ENCODE peak calls at places on chromosomes 6 and 20, in five cellular contexts. One of them, this sample, is unnamed.

GRCh38 chr6:47734826-47735481 is 36.6 kb downstream of the ADGRF4 start:
- DNase-seq in stimulated activated effector memory CD8-positive, alpha-beta T cell treated with anti-CD3 and anti-CD28 coated beads, Interleukin-12 subunit alpha, Interleukin-12 subunit beta, amount 100 ng/mL, for 72 hours: no peak
- DNase-seq in brain microvascular endothelial cell: no peak
- DNase-seq in activated T-cell treated with anti-CD3 and anti-CD28 coated beads, Interleukin-2, amount 50 U/mL, for 72 hours: no peak
- DNase-seq in anterior cingulate cortex: no peak
- DNase-seq in this sample: no peak

GRCh38 chr6:137341721-137342195 is 122.6 kb upstream of the IFNGR1 start:
- DNase-seq in stimulated activated effector memory CD8-positive, alpha-beta T cell treated with anti-CD3 and anti-CD28 coated beads, Interleukin-12 subunit alpha, Interleukin-12 subunit beta, amount 100 ng/mL, for 72 hours: peak
- DNase-seq in brain microvascular endothelial cell: no peak
- DNase-seq in activated T-cell treated with anti-CD3 and anti-CD28 coated beads, Interleukin-2, amount 50 U/mL, for 72 hours: peak
- DNase-seq in anterior cingulate cortex: peak
- DNase-seq in this sample: no peak

GRCh38 chr20:48205281-48205782 is 420.1 kb upstream of the SULF2 start:
- DNase-seq in stimulated activated effector memory CD8-positive, alpha-beta T cell treated with anti-CD3 and anti-CD28 coated beads, Interleukin-12 subunit alpha, Interleukin-12 subunit beta, amount 100 ng/mL, for 72 hours: no peak
- DNase-seq in brain microvascular endothelial cell: no peak
- DNase-seq in activated T-cell treated with anti-CD3 and anti-CD28 coated beads, Interleukin-2, amount 50 U/mL, for 72 hours: no peak
- DNase-seq in anterior cingulate cortex: no peak
- DNase-seq in this sample: no peak

GRCh38 chr6:15491986-15492269 is 170.9 kb downstream of the DTNBP1 start:
- DNase-seq in stimulated activated effector memory CD8-positive, alpha-beta T cell treated with anti-CD3 and anti-CD28 coated beads, Interleukin-12 subunit alpha, Interleukin-12 subunit beta, amount 100 ng/mL, for 72 hours: no peak
- DNase-seq in brain microvascular endothelial cell: no peak
- DNase-seq in activated T-cell treated with anti-CD3 and anti-CD28 coated beads, Interleukin-2, amount 50 U/mL, for 72 hours: no peak
- DNase-seq in anterior cingulate cortex: no peak
- DNase-seq in this sample: no peak

GRCh38 chr6:35302604-35303218 is 5.1 kb downstream of the DEF6 start:
- DNase-seq in stimulated activated effector memory CD8-positive, alpha-beta T cell treated with anti-CD3 and anti-CD28 coated beads, Interleukin-12 subunit alpha, Interleukin-12 subunit beta, amount 100 ng/mL, for 72 hours: peak
- DNase-seq in brain microvascular endothelial cell: no peak
- DNase-seq in activated T-cell treated with anti-CD3 and anti-CD28 coated beads, Interleukin-2, amount 50 U/mL, for 72 hours: peak
- DNase-seq in anterior cingulate cortex: no peak
- DNase-seq in this sample: peak

GRCh38 chr6:87139236-87139635 is 16.1 kb upstream of the ZNF292 start:
- DNase-seq in stimulated activated effector memory CD8-positive, alpha-beta T cell treated with anti-CD3 and anti-CD28 coated beads, Interleukin-12 subunit alpha, Interleukin-12 subunit beta, amount 100 ng/mL, for 72 hours: peak
- DNase-seq in brain microvascular endothelial cell: peak
- DNase-seq in activated T-cell treated with anti-CD3 and anti-CD28 coated beads, Interleukin-2, amount 50 U/mL, for 72 hours: peak
- DNase-seq in anterior cingulate cortex: peak
- DNase-seq in this sample: peak

GRCh38 chr20:34715384-34715783 is 11.2 kb downstream of the TP53INP2 start:
- DNase-seq in stimulated activated effector memory CD8-positive, alpha-beta T cell treated with anti-CD3 and anti-CD28 coated beads, Interleukin-12 subunit alpha, Interleukin-12 subunit beta, amount 100 ng/mL, for 72 hours: no peak
- DNase-seq in brain microvascular endothelial cell: no peak
- DNase-seq in activated T-cell treated with anti-CD3 and anti-CD28 coated beads, Interleukin-2, amount 50 U/mL, for 72 hours: no peak
- DNase-seq in anterior cingulate cortex: no peak
- DNase-seq in this sample: no peak

GRCh38 chr20:39117486-39117885 is 155.3 kb downstream of the DHX35 start:
- DNase-seq in stimulated activated effector memory CD8-positive, alpha-beta T cell treated with anti-CD3 and anti-CD28 coated beads, Interleukin-12 subunit alpha, Interleukin-12 subunit beta, amount 100 ng/mL, for 72 hours: no peak
- DNase-seq in brain microvascular endothelial cell: peak
- DNase-seq in activated T-cell treated with anti-CD3 and anti-CD28 coated beads, Interleukin-2, amount 50 U/mL, for 72 hours: no peak
- DNase-seq in anterior cingulate cortex: no peak
- DNase-seq in this sample: no peak

GRCh38 chr20:31593221-31594001 is 11.7 kb upstream of the ID1 start:
- DNase-seq in stimulated activated effector memory CD8-positive, alpha-beta T cell treated with anti-CD3 and anti-CD28 coated beads, Interleukin-12 subunit alpha, Interleukin-12 subunit beta, amount 100 ng/mL, for 72 hours: no peak
- DNase-seq in brain microvascular endothelial cell: no peak
- DNase-seq in activated T-cell treated with anti-CD3 and anti-CD28 coated beads, Interleukin-2, amount 50 U/mL, for 72 hours: peak
- DNase-seq in anterior cingulate cortex: no peak
- DNase-seq in this sample: peak

GRCh38 chr6:161301338-161301737 is 27.5 kb upstream of the AGPAT4 start:
- DNase-seq in stimulated activated effector memory CD8-positive, alpha-beta T cell treated with anti-CD3 and anti-CD28 coated beads, Interleukin-12 subunit alpha, Interleukin-12 subunit beta, amount 100 ng/mL, for 72 hours: no peak
- DNase-seq in brain microvascular endothelial cell: peak
- DNase-seq in activated T-cell treated with anti-CD3 and anti-CD28 coated beads, Interleukin-2, amount 50 U/mL, for 72 hours: no peak
- DNase-seq in anterior cingulate cortex: no peak
- DNase-seq in this sample: peak

GRCh38 chr6:132780770-132781371 is 17.6 kb downstream of the SLC18B1 start:
- DNase-seq in stimulated activated effector memory CD8-positive, alpha-beta T cell treated with anti-CD3 and anti-CD28 coated beads, Interleukin-12 subunit alpha, Interleukin-12 subunit beta, amount 100 ng/mL, for 72 hours: no peak
- DNase-seq in brain microvascular endothelial cell: no peak
- DNase-seq in activated T-cell treated with anti-CD3 and anti-CD28 coated beads, Interleukin-2, amount 50 U/mL, for 72 hours: no peak
- DNase-seq in anterior cingulate cortex: no peak
- DNase-seq in this sample: no peak

GRCh38 chr20:21609221-21609620 is 95.4 kb upstream of the NKX2-2 start:
- DNase-seq in stimulated activated effector memory CD8-positive, alpha-beta T cell treated with anti-CD3 and anti-CD28 coated beads, Interleukin-12 subunit alpha, Interleukin-12 subunit beta, amount 100 ng/mL, for 72 hours: no peak
- DNase-seq in brain microvascular endothelial cell: no peak
- DNase-seq in activated T-cell treated with anti-CD3 and anti-CD28 coated beads, Interleukin-2, amount 50 U/mL, for 72 hours: no peak
- DNase-seq in anterior cingulate cortex: peak
- DNase-seq in this sample: no peak

GRCh38 chr6:144953552-144954240 is 668.6 kb downstream of the UTRN start:
- DNase-seq in stimulated activated effector memory CD8-positive, alpha-beta T cell treated with anti-CD3 and anti-CD28 coated beads, Interleukin-12 subunit alpha, Interleukin-12 subunit beta, amount 100 ng/mL, for 72 hours: no peak
- DNase-seq in brain microvascular endothelial cell: peak
- DNase-seq in activated T-cell treated with anti-CD3 and anti-CD28 coated beads, Interleukin-2, amount 50 U/mL, for 72 hours: no peak
- DNase-seq in anterior cingulate cortex: no peak
- DNase-seq in this sample: peak

GRCh38 chr6:68779366-68779765 is 144.3 kb downstream of the ADGRB3 start:
- DNase-seq in stimulated activated effector memory CD8-positive, alpha-beta T cell treated with anti-CD3 and anti-CD28 coated beads, Interleukin-12 subunit alpha, Interleukin-12 subunit beta, amount 100 ng/mL, for 72 hours: no peak
- DNase-seq in brain microvascular endothelial cell: no peak
- DNase-seq in activated T-cell treated with anti-CD3 and anti-CD28 coated beads, Interleukin-2, amount 50 U/mL, for 72 hours: no peak
- DNase-seq in anterior cingulate cortex: peak
- DNase-seq in this sample: no peak

GRCh38 chr20:34544109-34544793 is 14.3 kb upstream of the MAP1LC3A start:
- DNase-seq in stimulated activated effector memory CD8-positive, alpha-beta T cell treated with anti-CD3 and anti-CD28 coated beads, Interleukin-12 subunit alpha, Interleukin-12 subunit beta, amount 100 ng/mL, for 72 hours: no peak
- DNase-seq in brain microvascular endothelial cell: no peak
- DNase-seq in activated T-cell treated with anti-CD3 and anti-CD28 coated beads, Interleukin-2, amount 50 U/mL, for 72 hours: no peak
- DNase-seq in anterior cingulate cortex: no peak
- DNase-seq in this sample: no peak

GRCh38 chr6:4169028-4169789 is 33.8 kb upstream of the ECI2 start:
- DNase-seq in stimulated activated effector memory CD8-positive, alpha-beta T cell treated with anti-CD3 and anti-CD28 coated beads, Interleukin-12 subunit alpha, Interleukin-12 subunit beta, amount 100 ng/mL, for 72 hours: no peak
- DNase-seq in brain microvascular endothelial cell: no peak
- DNase-seq in activated T-cell treated with anti-CD3 and anti-CD28 coated beads, Interleukin-2, amount 50 U/mL, for 72 hours: no peak
- DNase-seq in anterior cingulate cortex: peak
- DNase-seq in this sample: no peak

GRCh38 chr6:134173936-134174789 is 121.7 kb upstream of the SLC2A12 start:
- DNase-seq in stimulated activated effector memory CD8-positive, alpha-beta T cell treated with anti-CD3 and anti-CD28 coated beads, Interleukin-12 subunit alpha, Interleukin-12 subunit beta, amount 100 ng/mL, for 72 hours: peak
- DNase-seq in brain microvascular endothelial cell: peak
- DNase-seq in activated T-cell treated with anti-CD3 and anti-CD28 coated beads, Interleukin-2, amount 50 U/mL, for 72 hours: peak
- DNase-seq in anterior cingulate cortex: peak
- DNase-seq in this sample: peak

GRCh38 chr20:56663660-56664059 is 34.6 kb downstream of the TFAP2C start:
- DNase-seq in stimulated activated effector memory CD8-positive, alpha-beta T cell treated with anti-CD3 and anti-CD28 coated beads, Interleukin-12 subunit alpha, Interleukin-12 subunit beta, amount 100 ng/mL, for 72 hours: no peak
- DNase-seq in brain microvascular endothelial cell: no peak
- DNase-seq in activated T-cell treated with anti-CD3 and anti-CD28 coated beads, Interleukin-2, amount 50 U/mL, for 72 hours: no peak
- DNase-seq in anterior cingulate cortex: no peak
- DNase-seq in this sample: no peak

GRCh38 chr6:6703720-6704422 is 115.4 kb downstream of the LY86 start:
- DNase-seq in stimulated activated effector memory CD8-positive, alpha-beta T cell treated with anti-CD3 and anti-CD28 coated beads, Interleukin-12 subunit alpha, Interleukin-12 subunit beta, amount 100 ng/mL, for 72 hours: no peak
- DNase-seq in brain microvascular endothelial cell: no peak
- DNase-seq in activated T-cell treated with anti-CD3 and anti-CD28 coated beads, Interleukin-2, amount 50 U/mL, for 72 hours: no peak
- DNase-seq in anterior cingulate cortex: no peak
- DNase-seq in this sample: no peak

GRCh38 chr20:49403911-49404310 is 78.6 kb downstream of the KCNB1 start:
- DNase-seq in stimulated activated effector memory CD8-positive, alpha-beta T cell treated with anti-CD3 and anti-CD28 coated beads, Interleukin-12 subunit alpha, Interleukin-12 subunit beta, amount 100 ng/mL, for 72 hours: no peak
- DNase-seq in brain microvascular endothelial cell: no peak
- DNase-seq in activated T-cell treated with anti-CD3 and anti-CD28 coated beads, Interleukin-2, amount 50 U/mL, for 72 hours: no peak
- DNase-seq in anterior cingulate cortex: no peak
- DNase-seq in this sample: no peak

GRCh38 chr6:19719691-19720127 is 117.5 kb upstream of the ID4 start:
- DNase-seq in stimulated activated effector memory CD8-positive, alpha-beta T cell treated with anti-CD3 and anti-CD28 coated beads, Interleukin-12 subunit alpha, Interleukin-12 subunit beta, amount 100 ng/mL, for 72 hours: no peak
- DNase-seq in brain microvascular endothelial cell: peak
- DNase-seq in activated T-cell treated with anti-CD3 and anti-CD28 coated beads, Interleukin-2, amount 50 U/mL, for 72 hours: no peak
- DNase-seq in anterior cingulate cortex: no peak
- DNase-seq in this sample: no peak

GRCh38 chr20:3068986-3069900 is 2.2 kb upstream of the OXT start:
- DNase-seq in stimulated activated effector memory CD8-positive, alpha-beta T cell treated with anti-CD3 and anti-CD28 coated beads, Interleukin-12 subunit alpha, Interleukin-12 subunit beta, amount 100 ng/mL, for 72 hours: no peak
- DNase-seq in brain microvascular endothelial cell: peak
- DNase-seq in activated T-cell treated with anti-CD3 and anti-CD28 coated beads, Interleukin-2, amount 50 U/mL, for 72 hours: no peak
- DNase-seq in anterior cingulate cortex: no peak
- DNase-seq in this sample: peak

GRCh38 chr20:41155267-41155666 is 17.9 kb downstream of the PLCG1 start:
- DNase-seq in stimulated activated effector memory CD8-positive, alpha-beta T cell treated with anti-CD3 and anti-CD28 coated beads, Interleukin-12 subunit alpha, Interleukin-12 subunit beta, amount 100 ng/mL, for 72 hours: no peak
- DNase-seq in brain microvascular endothelial cell: no peak
- DNase-seq in activated T-cell treated with anti-CD3 and anti-CD28 coated beads, Interleukin-2, amount 50 U/mL, for 72 hours: no peak
- DNase-seq in anterior cingulate cortex: no peak
- DNase-seq in this sample: no peak

GRCh38 chr6:105178110-105178509 is 1.7 kb downstream of the POPDC3 start:
- DNase-seq in stimulated activated effector memory CD8-positive, alpha-beta T cell treated with anti-CD3 and anti-CD28 coated beads, Interleukin-12 subunit alpha, Interleukin-12 subunit beta, amount 100 ng/mL, for 72 hours: no peak
- DNase-seq in brain microvascular endothelial cell: peak
- DNase-seq in activated T-cell treated with anti-CD3 and anti-CD28 coated beads, Interleukin-2, amount 50 U/mL, for 72 hours: no peak
- DNase-seq in anterior cingulate cortex: no peak
- DNase-seq in this sample: peak

GRCh38 chr6:45586216-45587171 is 208.8 kb upstream of the SUPT3H start:
- DNase-seq in stimulated activated effector memory CD8-positive, alpha-beta T cell treated with anti-CD3 and anti-CD28 coated beads, Interleukin-12 subunit alpha, Interleukin-12 subunit beta, amount 100 ng/mL, for 72 hours: no peak
- DNase-seq in brain microvascular endothelial cell: no peak
- DNase-seq in activated T-cell treated with anti-CD3 and anti-CD28 coated beads, Interleukin-2, amount 50 U/mL, for 72 hours: peak
- DNase-seq in anterior cingulate cortex: no peak
- DNase-seq in this sample: no peak

GRCh38 chr20:10919549-10920140 is 245.8 kb upstream of the JAG1 start:
- DNase-seq in stimulated activated effector memory CD8-positive, alpha-beta T cell treated with anti-CD3 and anti-CD28 coated beads, Interleukin-12 subunit alpha, Interleukin-12 subunit beta, amount 100 ng/mL, for 72 hours: no peak
- DNase-seq in brain microvascular endothelial cell: peak
- DNase-seq in activated T-cell treated with anti-CD3 and anti-CD28 coated beads, Interleukin-2, amount 50 U/mL, for 72 hours: no peak
- DNase-seq in anterior cingulate cortex: no peak
- DNase-seq in this sample: no peak

GRCh38 chr20:41889125-41889870 is 271.1 kb upstream of the CHD6 start:
- DNase-seq in stimulated activated effector memory CD8-positive, alpha-beta T cell treated with anti-CD3 and anti-CD28 coated beads, Interleukin-12 subunit alpha, Interleukin-12 subunit beta, amount 100 ng/mL, for 72 hours: no peak
- DNase-seq in brain microvascular endothelial cell: no peak
- DNase-seq in activated T-cell treated with anti-CD3 and anti-CD28 coated beads, Interleukin-2, amount 50 U/mL, for 72 hours: no peak
- DNase-seq in anterior cingulate cortex: no peak
- DNase-seq in this sample: no peak